ENCODE peak calls at places on chromosomes 1 and 21, in six cellular contexts. S is fibroblast of lung, G is choroid plexus epithelial cell, X is kidney, V is AG10803, M is SK-N-SH. O is an unnamed sample.

GRCh38 chr1:68104155-68104554 is 53.7 kb upstream of the DIRAS3 start:
- DNase-seq in S (peak; percentile 71), G (peak; percentile 83), X (no peak), V (no peak), M (no peak), O (peak; percentile 60)

GRCh38 chr1:8598060-8598724 is 219.2 kb downstream of the RERE start:
- DNase-seq in S (peak; percentile 77), G (peak; percentile 76), X (peak; percentile 60), V (peak; percentile 66), M (peak; percentile 63), O (peak; percentile 67)

GRCh38 chr1:231931846-231932454 is 305.4 kb downstream of the DISC1 start:
- DNase-seq in S (no peak), G (no peak), X (no peak), V (no peak), M (no peak), O (peak; percentile 36)

GRCh38 chr1:36789535-36789934 is 244.8 kb downstream of the GRIK3 start:
- DNase-seq in S (no peak), G (no peak), X (no peak), V (no peak), M (no peak), O (no peak)

GRCh38 chr21:35053356-35054096 is 4.4 kb upstream of the RUNX1 start:
- DNase-seq in S (no peak), G (peak; percentile 39), X (no peak), V (peak; percentile 16), M (no peak), O (peak; percentile 10)

GRCh38 chr1:38783659-38784229 is 75.8 kb downstream of the RRAGC start:
- DNase-seq in S (no peak), G (no peak), X (no peak), V (no peak), M (peak; percentile 37), O (no peak)

GRCh38 chr1:185342672-185343259 is 25.7 kb upstream of the IVNS1ABP start:
- DNase-seq in S (no peak), G (no peak), X (no peak), V (no peak), M (no peak), O (no peak)

GRCh38 chr1:66552829-66553228 is 18.9 kb downstream of the SGIP1 start:
- DNase-seq in S (peak; percentile 63), G (peak; percentile 43), X (peak; percentile 62), V (no peak), M (no peak), O (peak; percentile 43)

GRCh38 chr1:73401666-73402065 is 796.3 kb downstream of the LRRIQ3 start:
- DNase-seq in S (no peak), G (no peak), X (no peak), V (no peak), M (no peak), O (no peak)

GRCh38 chr1:44947774-44948311 is 38.6 kb downstream of the EIF2B3 start:
- DNase-seq in S (no peak), G (no peak), X (no peak), V (no peak), M (no peak), O (peak; percentile 3)

GRCh38 chr1:54995835-54996234 is 2.9 kb upstream of the BSND start:
- DNase-seq in S (no peak), G (no peak), X (peak; percentile 52), V (no peak), M (no peak), O (no peak)

GRCh38 chr21:44681152-44681551 is 811 bp downstream of the KRTAP12-1 start:
- DNase-seq in S (no peak), G (no peak), X (no peak), V (no peak), M (no peak), O (no peak)

GRCh38 chr1:166900987-166901386 is 24.9 kb upstream of the TADA1 start:
- DNase-seq in S (no peak), G (peak; percentile 28), X (no peak), V (peak; percentile 17), M (no peak), O (no peak)

GRCh38 chr1:190809312-190809711 is 331.6 kb upstream of the BRINP3 start:
- DNase-seq in S (no peak), G (no peak), X (no peak), V (no peak), M (no peak), O (no peak)

GRCh38 chr1:218991089-218991488 is 182.6 kb upstream of the LYPLAL1 start:
- DNase-seq in S (no peak), G (no peak), X (no peak), V (no peak), M (peak; percentile 24), O (no peak)

GRCh38 chr1:243930822-243931671 is 81.0 kb upstream of the AKT3 start:
- DNase-seq in S (no peak), G (peak; percentile 30), X (no peak), V (no peak), M (no peak), O (no peak)

GRCh38 chr1:183318433-183318832 is 99.7 kb downstream of the NMNAT2 start:
- DNase-seq in S (peak; percentile 92), G (peak; percentile 96), X (peak; percentile 89), V (peak; percentile 92), M (no peak), O (peak; percentile 97)

GRCh38 chr1:80217377-80217986 is 1211.0 kb upstream of the ADGRL4 start:
- DNase-seq in S (peak; percentile 92), G (peak; percentile 79), X (no peak), V (peak; percentile 62), M (peak; percentile 41), O (peak; percentile 88)

GRCh38 chr1:199447906-199448305 is 579.6 kb upstream of the NR5A2 start:
- DNase-seq in S (no peak), G (no peak), X (peak; percentile 51), V (no peak), M (no peak), O (no peak)

GRCh38 chr1:205225901-205226765 is 1.6 kb upstream of the TMCC2 start:
- DNase-seq in S (no peak), G (no peak), X (no peak), V (peak; percentile 70), M (no peak), O (no peak)

GRCh38 chr1:164706596-164706995 is 147.6 kb downstream of the PBX1 start:
- DNase-seq in S (no peak), G (peak; percentile 22), X (no peak), V (no peak), M (no peak), O (peak; percentile 22)

GRCh38 chr1:225911207-225912130 is 12.6 kb downstream of the PYCR2 start:
- DNase-seq in S (peak; percentile 41), G (peak; percentile 40), X (peak; percentile 89), V (peak; percentile 36), M (peak; percentile 0), O (peak; percentile 66)

GRCh38 chr21:38244407-38244787 is 12.4 kb upstream of the KCNJ15 start:
- DNase-seq in S (no peak), G (no peak), X (no peak), V (no peak), M (no peak), O (no peak)

GRCh38 chr1:31181515-31182343 is 58.0 kb downstream of the NKAIN1 start:
- DNase-seq in S (peak; percentile 37), G (peak; percentile 56), X (peak; percentile 79), V (peak; percentile 24), M (peak; percentile 88), O (peak; percentile 58)

GRCh38 chr1:96804649-96805048 is 83.1 kb downstream of the PTBP2 start:
- DNase-seq in S (peak; percentile 25), G (no peak), X (no peak), V (no peak), M (no peak), O (peak; percentile 8)

GRCh38 chr1:53375440-53375839 is 47.6 kb upstream of the LRP8 start:
- DNase-seq in S (no peak), G (no peak), X (peak; percentile 65), V (no peak), M (no peak), O (no peak)

GRCh38 chr1:21638531-21639341 is 30.4 kb downstream of the RAP1GAP start:
- DNase-seq in S (peak; percentile 17), G (peak; percentile 48), X (peak; percentile 92), V (no peak), M (no peak), O (peak; percentile 25)

GRCh38 chr1:78647238-78647637 is 2.4 kb upstream of the IFI44 start:
- DNase-seq in S (no peak), G (no peak), X (peak; percentile 23), V (no peak), M (no peak), O (no peak)

GRCh38 chr1:78651247-78651646 is 1.6 kb downstream of the IFI44 start:
- DNase-seq in S (peak; percentile 41), G (peak; percentile 51), X (no peak), V (peak; percentile 62), M (no peak), O (no peak)

GRCh38 chr1:78650114-78650513 is 483 bp downstream of the IFI44 start:
- DNase-seq in S (peak; percentile 22), G (peak; percentile 24), X (no peak), V (peak; percentile 8), M (no peak), O (peak; percentile 25)

GRCh38 chr1:78652019-78652560 is 2.5 kb downstream of the IFI44 start:
- DNase-seq in S (no peak), G (no peak), X (no peak), V (no peak), M (no peak), O (no peak)

GRCh38 chr1:78649628-78650027 is at the start of gene IFI44:
- DNase-seq in S (peak; percentile 90), G (peak; percentile 91), X (peak; percentile 85), V (peak; percentile 78), M (peak; percentile 3), O (peak; percentile 90)
- H3K4me3 ChIP-seq in S (peak within 1 kb of the TSS; percentile 60), G (peak within 1 kb of the TSS; percentile 46), X (peak within 1 kb of the TSS; percentile 68), V (peak within 1 kb of the TSS; percentile 62), M (peak within 1 kb of the TSS; percentile 36), O (peak within 1 kb of the TSS; percentile 50)

DNA sequence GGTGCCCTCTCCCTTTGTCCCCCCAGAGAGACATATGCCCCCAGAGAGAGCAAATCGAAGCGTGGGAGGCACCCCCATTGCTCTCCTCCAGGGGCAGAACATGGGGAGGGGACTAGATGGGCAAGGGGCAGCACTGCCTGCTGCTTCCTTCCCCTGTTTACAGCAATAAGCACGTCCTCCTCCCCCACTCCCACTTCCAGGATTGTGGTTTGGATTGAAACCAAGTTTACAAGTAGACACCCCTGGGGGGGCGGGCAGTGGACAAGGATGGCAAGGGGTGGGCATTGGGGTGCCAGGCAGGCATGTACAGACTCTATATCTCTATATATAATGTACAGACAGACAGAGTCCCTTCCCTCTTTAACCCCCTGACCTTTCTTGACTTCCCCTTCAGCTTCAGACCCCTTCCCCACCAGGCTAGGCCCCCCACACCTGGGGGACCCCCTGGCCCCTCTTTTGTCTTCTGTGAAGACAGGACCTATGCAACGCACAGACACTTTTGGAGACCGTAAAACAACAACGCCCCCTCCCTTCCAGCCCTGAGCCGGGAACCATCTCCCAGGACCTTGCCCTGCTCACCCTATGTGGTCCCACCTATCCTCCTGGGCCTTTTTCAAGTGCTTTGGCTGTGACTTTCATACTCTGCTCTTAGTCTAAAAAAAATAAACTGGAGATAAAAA is 8.4 kb downstream of the EFNA3 start:
- DNase-seq in S (no peak), G (no peak), X (peak; percentile 56), V (no peak), M (no peak), O (no peak)
- TF ChIP-seq CTCF in S (peak; percentile 8), G (peak; percentile 33), X (no peak), V (no peak), M (no peak), O (no peak)

GRCh38 chr1:202029171-202029665 is 18.8 kb downstream of the ELF3 start:
- DNase-seq in S (peak; percentile 89), G (peak; percentile 76), X (peak; percentile 11), V (peak; percentile 76), M (no peak), O (peak; percentile 83)
- H3K4me3 ChIP-seq in S (no peak overlapping the region), G (no peak overlapping the region), X (no peak overlapping the region), V (no peak overlapping the region), M (no peak overlapping the region), O (no peak overlapping the region)

GRCh38 chr1:194825382-194825781 is 1639.0 kb upstream of the B3GALT2 start:
- DNase-seq in S (no peak), G (no peak), X (no peak), V (no peak), M (no peak), O (no peak)
- TF ChIP-seq CTCF in S (peak; percentile 39), G (peak; percentile 19), X (no peak), V (no peak), M (peak; percentile 41), O (no peak)